ENCODE peak calls at places on chromosome X, in six cellular contexts. A, S, B, E, C and O are unnamed samples.

GRCh38 chrX:131827935-131828334 is 195.2 kb upstream of the STK26 start:
- DNase-seq in A (no peak), S (peak; percentile 70), B (peak; percentile 59), E (no peak), C (no peak), O (no peak)

GRCh38 chrX:94400488-94400887 is 726.5 kb downstream of the FAM133A start:
- DNase-seq in A (no peak), S (peak; percentile 44), B (no peak), E (peak; percentile 0), C (no peak), O (peak; percentile 3)

GRCh38 chrX:145631461-145631951 is 186.1 kb upstream of the SLITRK2 start:
- DNase-seq in A (no peak), S (no peak), B (no peak), E (no peak), C (no peak), O (no peak)

GRCh38 chrX:113457719-113458118 is 617.1 kb upstream of the AMOT start:
- DNase-seq in A (no peak), S (no peak), B (no peak), E (no peak), C (no peak), O (no peak)

GRCh38 chrX:70452143-70452733 is 7.6 kb downstream of the DLG3 start:
- DNase-seq in A (no peak), S (no peak), B (peak; percentile 78), E (peak; percentile 19), C (peak; percentile 18), O (no peak)

GRCh38 chrX:130171446-130172126 is at the start of gene RAB33A:
- DNase-seq in A (no peak), S (no peak), B (no peak), E (no peak), C (no peak), O (no peak)

GRCh38 chrX:75045369-75045768 is 110.7 kb downstream of the ABCB7 start:
- DNase-seq in A (no peak), S (no peak), B (no peak), E (no peak), C (no peak), O (no peak)

GRCh38 chrX:5086388-5086787 is 1142.3 kb downstream of the NLGN4X start:
- DNase-seq in A (no peak), S (no peak), B (no peak), E (no peak), C (no peak), O (no peak)

GRCh38 chrX:52368368-52369055 is at the start of gene XAGE2:
- DNase-seq in A (no peak), S (no peak), B (no peak), E (no peak), C (no peak), O (no peak)

GRCh38 chrX:48802089-48802812 is 384 bp downstream of the HDAC6 start:
- DNase-seq in A (peak; percentile 71), S (peak; percentile 40), B (peak; percentile 80), E (peak; percentile 85), C (peak; percentile 57), O (peak; percentile 83)

GRCh38 chrX:22121161-22121560 is 89.0 kb downstream of the PHEX start:
- DNase-seq in A (no peak), S (no peak), B (no peak), E (no peak), C (no peak), O (no peak)

GRCh38 chrX:9832811-9833210 is 46.6 kb downstream of the SHROOM2 start:
- DNase-seq in A (peak; percentile 72), S (no peak), B (no peak), E (no peak), C (no peak), O (no peak)

GRCh38 chrX:154517101-154517781 is 1.2 kb upstream of the FAM3A start:
- DNase-seq in A (no peak), S (no peak), B (no peak), E (peak; percentile 67), C (no peak), O (no peak)

GRCh38 chrX:136166221-136166855 is 19.0 kb downstream of the FHL1 start:
- DNase-seq in A (no peak), S (no peak), B (peak; percentile 15), E (no peak), C (no peak), O (no peak)

GRCh38 chrX:10725071-10725470 is 104.7 kb upstream of the MID1 start:
- DNase-seq in A (no peak), S (no peak), B (peak; percentile 14), E (no peak), C (no peak), O (no peak)

GRCh38 chrX:18278448-18278847 is 57.8 kb upstream of the BEND2 start:
- DNase-seq in A (no peak), S (no peak), B (no peak), E (no peak), C (no peak), O (no peak)

GRCh38 chrX:133661962-133662839 is 246.9 kb upstream of the GPC4 start:
- DNase-seq in A (no peak), S (no peak), B (no peak), E (peak; percentile 20), C (no peak), O (no peak)

GRCh38 chrX:119488749-119489148 is 20.5 kb downstream of the SLC25A5 start:
- DNase-seq in A (no peak), S (no peak), B (peak; percentile 22), E (peak; percentile 27), C (no peak), O (peak; percentile 56)

GRCh38 chrX:65601530-65602281 is 65.7 kb upstream of the MSN start:
- DNase-seq in A (no peak), S (no peak), B (no peak), E (peak; percentile 0), C (no peak), O (no peak)

GRCh38 chrX:63713510-63713909 is 71.5 kb downstream of the ARHGEF9 start:
- DNase-seq in A (peak; percentile 15), S (no peak), B (no peak), E (no peak), C (no peak), O (no peak)

GRCh38 chrX:97556359-97556758 is 672.7 kb downstream of the RPA4 start:
- DNase-seq in A (peak; percentile 0), S (no peak), B (no peak), E (no peak), C (no peak), O (no peak)

DNA sequence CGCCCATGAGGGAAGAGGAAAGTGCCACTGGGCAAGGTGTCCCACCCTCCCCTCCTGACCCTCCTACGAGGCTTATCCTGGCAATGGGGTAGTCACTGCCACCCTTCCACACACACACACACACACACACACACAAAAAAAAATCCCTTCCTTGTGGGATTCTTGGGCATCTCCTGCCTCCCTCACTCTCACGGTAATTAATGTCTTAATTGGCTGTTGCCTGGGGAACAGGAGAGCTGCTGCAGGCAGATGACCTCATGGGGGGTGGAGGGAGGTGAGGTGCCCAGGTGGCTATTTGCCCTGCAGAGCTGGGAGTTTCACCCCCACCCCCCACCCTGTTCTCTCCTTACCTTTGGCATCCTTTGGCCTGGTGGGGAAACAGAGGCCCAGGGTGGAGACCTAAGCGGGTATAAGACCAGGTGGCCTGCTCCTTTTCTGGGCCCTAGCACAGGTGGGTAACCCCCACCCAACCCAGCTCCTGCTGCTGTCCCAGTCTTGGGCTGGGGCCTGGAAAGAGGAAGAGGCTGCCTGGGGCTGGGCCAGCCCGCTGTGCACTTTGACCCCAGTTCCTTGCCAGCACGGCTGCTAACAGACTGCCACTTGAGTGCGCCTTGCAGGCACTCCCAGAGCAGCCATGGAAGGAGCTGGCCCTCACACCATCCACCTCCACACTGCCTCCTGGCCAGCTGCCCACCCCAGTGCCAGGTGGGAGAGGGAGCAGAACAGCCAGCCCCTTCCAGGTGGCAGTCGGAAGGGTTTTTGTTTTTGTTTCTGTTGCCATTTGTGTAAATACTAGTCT is 12.6 kb downstream of the EFNB1 start:
- DNase-seq in A (no peak), S (no peak), B (no peak), E (no peak), C (no peak), O (no peak)
- TF ChIP-seq ZNF274 in A (no peak), S (no peak), B (no peak), E (no peak), C (no peak), O (no peak)

GRCh38 chrX:20063716-20064351 is 52.9 kb downstream of the MAP7D2 start:
- DNase-seq in A (no peak), S (no peak), B (peak; percentile 13), E (no peak), C (no peak), O (no peak)
- TF ChIP-seq ZNF274 in A (no peak), S (no peak), B (no peak), E (no peak), C (no peak), O (no peak)

GRCh38 chrX:39679497-39680157 is 418.1 kb downstream of the BCOR start:
- DNase-seq in A (no peak), S (no peak), B (no peak), E (no peak), C (no peak), O (no peak)
- TF ChIP-seq ZNF274 in A (no peak), S (no peak), B (no peak), E (no peak), C (no peak), O (no peak)

GRCh38 chrX:85516131-85516530 is 136.7 kb upstream of the POF1B start:
- DNase-seq in A (no peak), S (no peak), B (no peak), E (no peak), C (no peak), O (no peak)
- TF ChIP-seq ZNF274 in A (no peak), S (no peak), B (no peak), E (no peak), C (no peak), O (no peak)

GRCh38 chrX:88735835-88736234 is 11.2 kb upstream of the CPXCR1 start:
- DNase-seq in A (no peak), S (no peak), B (no peak), E (no peak), C (no peak), O (no peak)
- TF ChIP-seq ZNF274 in A (no peak), S (no peak), B (no peak), E (no peak), C (no peak), O (no peak)